ENCODE peak calls at places on chromosomes 13 and 19, in five cellular contexts. One of them, this sample, is unnamed.

GRCh38 chr19:2385053-2385721 is 25.1 kb downstream of the TMPRSS9 start:
- DNase-seq in T follicular helper cell: peak
- DNase-seq in choroid plexus epithelial cell: peak
- DNase-seq in stimulated activated naive CD8-positive, alpha-beta T cell treated with anti-CD3 and anti-CD28 coated beads, Interleukin-15, Interleukin-2, amounts not matched to agents 100 U/mL and 50 U/mL, for 24 hours: no peak
- DNase-seq in NCI-H510A treated with DMSO at 0.1 percent for 48 hours: no peak
- DNase-seq in this sample: no peak

GRCh38 chr19:42132030-42132628 is at the start of gene POU2F2:
- DNase-seq in choroid plexus epithelial cell: no peak
- DNase-seq in stimulated activated naive CD8-positive, alpha-beta T cell treated with anti-CD3 and anti-CD28 coated beads, Interleukin-15, Interleukin-2, amounts not matched to agents 100 U/mL and 50 U/mL, for 24 hours: peak
- DNase-seq in NCI-H510A treated with DMSO at 0.1 percent for 48 hours: no peak
- DNase-seq in T follicular helper cell: peak
- DNase-seq in this sample: peak

GRCh38 chr13:28657784-28658538 is 969 bp upstream of the POMP start:
- DNase-seq in choroid plexus epithelial cell: peak
- DNase-seq in stimulated activated naive CD8-positive, alpha-beta T cell treated with anti-CD3 and anti-CD28 coated beads, Interleukin-15, Interleukin-2, amounts not matched to agents 100 U/mL and 50 U/mL, for 24 hours: no peak
- DNase-seq in NCI-H510A treated with DMSO at 0.1 percent for 48 hours: peak
- DNase-seq in T follicular helper cell: no peak
- DNase-seq in this sample: no peak

GRCh38 chr13:84366484-84366883 is 484.2 kb upstream of the SLITRK1 start:
- DNase-seq in T follicular helper cell: no peak
- DNase-seq in stimulated activated naive CD8-positive, alpha-beta T cell treated with anti-CD3 and anti-CD28 coated beads, Interleukin-15, Interleukin-2, amounts not matched to agents 100 U/mL and 50 U/mL, for 24 hours: no peak
- DNase-seq in NCI-H510A treated with DMSO at 0.1 percent for 48 hours: no peak
- DNase-seq in choroid plexus epithelial cell: peak
- DNase-seq in this sample: no peak

GRCh38 chr13:100175078-100175802 is 86.3 kb downstream of the PCCA start:
- DNase-seq in choroid plexus epithelial cell: no peak
- DNase-seq in T follicular helper cell: no peak
- DNase-seq in stimulated activated naive CD8-positive, alpha-beta T cell treated with anti-CD3 and anti-CD28 coated beads, Interleukin-15, Interleukin-2, amounts not matched to agents 100 U/mL and 50 U/mL, for 24 hours: no peak
- DNase-seq in NCI-H510A treated with DMSO at 0.1 percent for 48 hours: no peak
- DNase-seq in this sample: no peak

GRCh38 chr13:58574791-58575190 is 943.2 kb downstream of the PCDH17 start:
- DNase-seq in NCI-H510A treated with DMSO at 0.1 percent for 48 hours: no peak
- DNase-seq in choroid plexus epithelial cell: no peak
- DNase-seq in stimulated activated naive CD8-positive, alpha-beta T cell treated with anti-CD3 and anti-CD28 coated beads, Interleukin-15, Interleukin-2, amounts not matched to agents 100 U/mL and 50 U/mL, for 24 hours: no peak
- DNase-seq in T follicular helper cell: no peak
- DNase-seq in this sample: no peak

GRCh38 chr13:75637101-75637774 is 1.1 kb downstream of the LMO7 start:
- DNase-seq in T follicular helper cell: no peak
- DNase-seq in NCI-H510A treated with DMSO at 0.1 percent for 48 hours: no peak
- DNase-seq in stimulated activated naive CD8-positive, alpha-beta T cell treated with anti-CD3 and anti-CD28 coated beads, Interleukin-15, Interleukin-2, amounts not matched to agents 100 U/mL and 50 U/mL, for 24 hours: no peak
- DNase-seq in choroid plexus epithelial cell: peak
- DNase-seq in this sample: no peak

GRCh38 chr13:30376426-30377311 is 45.6 kb upstream of the UBE2L5 start:
- DNase-seq in T follicular helper cell: peak
- DNase-seq in stimulated activated naive CD8-positive, alpha-beta T cell treated with anti-CD3 and anti-CD28 coated beads, Interleukin-15, Interleukin-2, amounts not matched to agents 100 U/mL and 50 U/mL, for 24 hours: peak
- DNase-seq in NCI-H510A treated with DMSO at 0.1 percent for 48 hours: peak
- DNase-seq in choroid plexus epithelial cell: no peak
- DNase-seq in this sample: no peak

GRCh38 chr13:109835321-109835720 is 48.9 kb upstream of the IRS2 start:
- DNase-seq in T follicular helper cell: no peak
- DNase-seq in choroid plexus epithelial cell: peak
- DNase-seq in stimulated activated naive CD8-positive, alpha-beta T cell treated with anti-CD3 and anti-CD28 coated beads, Interleukin-15, Interleukin-2, amounts not matched to agents 100 U/mL and 50 U/mL, for 24 hours: no peak
- DNase-seq in NCI-H510A treated with DMSO at 0.1 percent for 48 hours: no peak
- DNase-seq in this sample: no peak

GRCh38 chr13:23668557-23668956 is 98.3 kb downstream of the TNFRSF19 start:
- DNase-seq in stimulated activated naive CD8-positive, alpha-beta T cell treated with anti-CD3 and anti-CD28 coated beads, Interleukin-15, Interleukin-2, amounts not matched to agents 100 U/mL and 50 U/mL, for 24 hours: no peak
- DNase-seq in T follicular helper cell: no peak
- DNase-seq in NCI-H510A treated with DMSO at 0.1 percent for 48 hours: no peak
- DNase-seq in choroid plexus epithelial cell: no peak
- DNase-seq in this sample: no peak

GRCh38 chr19:16737909-16738308 is 18.3 kb downstream of the NWD1 start:
- DNase-seq in stimulated activated naive CD8-positive, alpha-beta T cell treated with anti-CD3 and anti-CD28 coated beads, Interleukin-15, Interleukin-2, amounts not matched to agents 100 U/mL and 50 U/mL, for 24 hours: no peak
- DNase-seq in NCI-H510A treated with DMSO at 0.1 percent for 48 hours: no peak
- DNase-seq in choroid plexus epithelial cell: peak
- DNase-seq in T follicular helper cell: no peak
- DNase-seq in this sample: no peak

GRCh38 chr19:41309225-41310030 is 544 bp upstream of the CCDC97 start:
- DNase-seq in T follicular helper cell: no peak
- DNase-seq in choroid plexus epithelial cell: no peak
- DNase-seq in stimulated activated naive CD8-positive, alpha-beta T cell treated with anti-CD3 and anti-CD28 coated beads, Interleukin-15, Interleukin-2, amounts not matched to agents 100 U/mL and 50 U/mL, for 24 hours: no peak
- DNase-seq in NCI-H510A treated with DMSO at 0.1 percent for 48 hours: no peak
- DNase-seq in this sample: no peak

GRCh38 chr13:71217827-71218226 is 649.2 kb downstream of the DACH1 start:
- DNase-seq in choroid plexus epithelial cell: no peak
- DNase-seq in T follicular helper cell: no peak
- DNase-seq in stimulated activated naive CD8-positive, alpha-beta T cell treated with anti-CD3 and anti-CD28 coated beads, Interleukin-15, Interleukin-2, amounts not matched to agents 100 U/mL and 50 U/mL, for 24 hours: no peak
- DNase-seq in NCI-H510A treated with DMSO at 0.1 percent for 48 hours: no peak
- DNase-seq in this sample: no peak

GRCh38 chr13:110411316-110412105 is 104.4 kb downstream of the COL4A2 start:
- DNase-seq in stimulated activated naive CD8-positive, alpha-beta T cell treated with anti-CD3 and anti-CD28 coated beads, Interleukin-15, Interleukin-2, amounts not matched to agents 100 U/mL and 50 U/mL, for 24 hours: no peak
- DNase-seq in T follicular helper cell: no peak
- DNase-seq in NCI-H510A treated with DMSO at 0.1 percent for 48 hours: no peak
- DNase-seq in choroid plexus epithelial cell: no peak
- DNase-seq in this sample: no peak

GRCh38 chr19:51084505-51084904 is 1.8 kb upstream of the KLK14 start:
- DNase-seq in NCI-H510A treated with DMSO at 0.1 percent for 48 hours: no peak
- DNase-seq in stimulated activated naive CD8-positive, alpha-beta T cell treated with anti-CD3 and anti-CD28 coated beads, Interleukin-15, Interleukin-2, amounts not matched to agents 100 U/mL and 50 U/mL, for 24 hours: no peak
- DNase-seq in choroid plexus epithelial cell: no peak
- DNase-seq in T follicular helper cell: no peak
- DNase-seq in this sample: no peak

GRCh38 chr19:14408641-14409120 is 10.5 kb downstream of the DDX39A start:
- DNase-seq in NCI-H510A treated with DMSO at 0.1 percent for 48 hours: no peak
- DNase-seq in choroid plexus epithelial cell: no peak
- DNase-seq in T follicular helper cell: no peak
- DNase-seq in stimulated activated naive CD8-positive, alpha-beta T cell treated with anti-CD3 and anti-CD28 coated beads, Interleukin-15, Interleukin-2, amounts not matched to agents 100 U/mL and 50 U/mL, for 24 hours: no peak
- DNase-seq in this sample: no peak

GRCh38 chr19:18768046-18768771 is 22.9 kb downstream of the COMP start:
- DNase-seq in NCI-H510A treated with DMSO at 0.1 percent for 48 hours: no peak
- DNase-seq in stimulated activated naive CD8-positive, alpha-beta T cell treated with anti-CD3 and anti-CD28 coated beads, Interleukin-15, Interleukin-2, amounts not matched to agents 100 U/mL and 50 U/mL, for 24 hours: no peak
- DNase-seq in choroid plexus epithelial cell: no peak
- DNase-seq in T follicular helper cell: no peak
- DNase-seq in this sample: no peak

GRCh38 chr13:23705578-23705977 is 135.4 kb downstream of the TNFRSF19 start:
- DNase-seq in stimulated activated naive CD8-positive, alpha-beta T cell treated with anti-CD3 and anti-CD28 coated beads, Interleukin-15, Interleukin-2, amounts not matched to agents 100 U/mL and 50 U/mL, for 24 hours: no peak
- DNase-seq in choroid plexus epithelial cell: peak
- DNase-seq in NCI-H510A treated with DMSO at 0.1 percent for 48 hours: no peak
- DNase-seq in T follicular helper cell: no peak
- DNase-seq in this sample: no peak

GRCh38 chr13:70188567-70188966 is 80.3 kb upstream of the KLHL1 start:
- DNase-seq in choroid plexus epithelial cell: no peak
- DNase-seq in NCI-H510A treated with DMSO at 0.1 percent for 48 hours: no peak
- DNase-seq in T follicular helper cell: no peak
- DNase-seq in stimulated activated naive CD8-positive, alpha-beta T cell treated with anti-CD3 and anti-CD28 coated beads, Interleukin-15, Interleukin-2, amounts not matched to agents 100 U/mL and 50 U/mL, for 24 hours: no peak
- DNase-seq in this sample: no peak

GRCh38 chr19:15623711-15624318 is 8.8 kb downstream of the CYP4F8 start:
- DNase-seq in choroid plexus epithelial cell: no peak
- DNase-seq in NCI-H510A treated with DMSO at 0.1 percent for 48 hours: no peak
- DNase-seq in T follicular helper cell: no peak
- DNase-seq in stimulated activated naive CD8-positive, alpha-beta T cell treated with anti-CD3 and anti-CD28 coated beads, Interleukin-15, Interleukin-2, amounts not matched to agents 100 U/mL and 50 U/mL, for 24 hours: peak
- DNase-seq in this sample: no peak

GRCh38 chr13:111853766-111854165 is 213.2 kb upstream of the SOX1 start:
- DNase-seq in stimulated activated naive CD8-positive, alpha-beta T cell treated with anti-CD3 and anti-CD28 coated beads, Interleukin-15, Interleukin-2, amounts not matched to agents 100 U/mL and 50 U/mL, for 24 hours: no peak
- DNase-seq in NCI-H510A treated with DMSO at 0.1 percent for 48 hours: peak
- DNase-seq in choroid plexus epithelial cell: no peak
- DNase-seq in T follicular helper cell: no peak
- DNase-seq in this sample: no peak

GRCh38 chr13:33262997-33263396 is 22.6 kb downstream of the STARD13 start:
- DNase-seq in T follicular helper cell: no peak
- DNase-seq in choroid plexus epithelial cell: no peak
- DNase-seq in NCI-H510A treated with DMSO at 0.1 percent for 48 hours: no peak
- DNase-seq in stimulated activated naive CD8-positive, alpha-beta T cell treated with anti-CD3 and anti-CD28 coated beads, Interleukin-15, Interleukin-2, amounts not matched to agents 100 U/mL and 50 U/mL, for 24 hours: no peak
- DNase-seq in this sample: no peak

GRCh38 chr13:20231839-20232555 is at the start of gene GJB6:
- DNase-seq in NCI-H510A treated with DMSO at 0.1 percent for 48 hours: no peak
- DNase-seq in T follicular helper cell: peak
- DNase-seq in stimulated activated naive CD8-positive, alpha-beta T cell treated with anti-CD3 and anti-CD28 coated beads, Interleukin-15, Interleukin-2, amounts not matched to agents 100 U/mL and 50 U/mL, for 24 hours: peak
- DNase-seq in choroid plexus epithelial cell: no peak
- DNase-seq in this sample: no peak

GRCh38 chr13:111346281-111346680 is 25.8 kb downstream of the TEX29 start:
- DNase-seq in T follicular helper cell: no peak
- DNase-seq in choroid plexus epithelial cell: no peak
- DNase-seq in NCI-H510A treated with DMSO at 0.1 percent for 48 hours: no peak
- DNase-seq in stimulated activated naive CD8-positive, alpha-beta T cell treated with anti-CD3 and anti-CD28 coated beads, Interleukin-15, Interleukin-2, amounts not matched to agents 100 U/mL and 50 U/mL, for 24 hours: no peak
- DNase-seq in this sample: peak

GRCh38 chr13:109436841-109437240 is 349.5 kb downstream of the IRS2 start:
- DNase-seq in NCI-H510A treated with DMSO at 0.1 percent for 48 hours: no peak
- DNase-seq in T follicular helper cell: no peak
- DNase-seq in choroid plexus epithelial cell: no peak
- DNase-seq in stimulated activated naive CD8-positive, alpha-beta T cell treated with anti-CD3 and anti-CD28 coated beads, Interleukin-15, Interleukin-2, amounts not matched to agents 100 U/mL and 50 U/mL, for 24 hours: no peak
- DNase-seq in this sample: no peak

GRCh38 chr19:18417250-18418033 is 1.8 kb upstream of the SSBP4 start:
- DNase-seq in NCI-H510A treated with DMSO at 0.1 percent for 48 hours: peak
- DNase-seq in T follicular helper cell: no peak
- DNase-seq in choroid plexus epithelial cell: peak
- DNase-seq in stimulated activated naive CD8-positive, alpha-beta T cell treated with anti-CD3 and anti-CD28 coated beads, Interleukin-15, Interleukin-2, amounts not matched to agents 100 U/mL and 50 U/mL, for 24 hours: peak
- DNase-seq in this sample: peak

GRCh38 chr19:13079542-13079986 is 23.1 kb downstream of the LYL1 start:
- DNase-seq in T follicular helper cell: no peak
- DNase-seq in stimulated activated naive CD8-positive, alpha-beta T cell treated with anti-CD3 and anti-CD28 coated beads, Interleukin-15, Interleukin-2, amounts not matched to agents 100 U/mL and 50 U/mL, for 24 hours: no peak
- DNase-seq in choroid plexus epithelial cell: peak
- DNase-seq in NCI-H510A treated with DMSO at 0.1 percent for 48 hours: no peak
- DNase-seq in this sample: peak

GRCh38 chr19:46144756-46145155 is 3.3 kb upstream of the IGFL2 start:
- DNase-seq in NCI-H510A treated with DMSO at 0.1 percent for 48 hours: no peak
- DNase-seq in T follicular helper cell: no peak
- DNase-seq in stimulated activated naive CD8-positive, alpha-beta T cell treated with anti-CD3 and anti-CD28 coated beads, Interleukin-15, Interleukin-2, amounts not matched to agents 100 U/mL and 50 U/mL, for 24 hours: no peak
- DNase-seq in choroid plexus epithelial cell: no peak
- DNase-seq in this sample: no peak

GRCh38 chr19:40519352-40520322 is 52.8 kb downstream of the SPTBN4 start:
- DNase-seq in choroid plexus epithelial cell: peak
- DNase-seq in T follicular helper cell: no peak
- DNase-seq in stimulated activated naive CD8-positive, alpha-beta T cell treated with anti-CD3 and anti-CD28 coated beads, Interleukin-15, Interleukin-2, amounts not matched to agents 100 U/mL and 50 U/mL, for 24 hours: peak
- DNase-seq in NCI-H510A treated with DMSO at 0.1 percent for 48 hours: no peak
- DNase-seq in this sample: no peak